ENCODE peak calls at places on chromosomes 7 and 10, in four cellular contexts. E, P, S and F are unnamed samples.

GRCh38 chr7:98387544-98388226 is 13.2 kb downstream of the BAIAP2L1 start:
- DNase-seq in E (no peak), P (no peak), S (no peak), F (no peak)

GRCh38 chr7:65251851-65252620 is 121.6 kb upstream of the ZNF92 start:
- DNase-seq in E (peak; percentile 62), P (no peak), S (peak; percentile 37), F (no peak)

GRCh38 chr10:123301077-123301875 is 147.1 kb downstream of the BUB3 start:
- DNase-seq in E (peak; percentile 47), P (no peak), S (no peak), F (no peak)

GRCh38 chr7:12921751-12922345 is 234.4 kb downstream of the ARL4A start:
- DNase-seq in E (no peak), P (no peak), S (no peak), F (no peak)

GRCh38 chr7:114413741-114414140 is 874 bp upstream of the FOXP2 start:
- DNase-seq in E (no peak), P (no peak), S (no peak), F (no peak)

GRCh38 chr7:50307368-50308012 is 3.0 kb downstream of the IKZF1 start:
- DNase-seq in E (no peak), P (no peak), S (peak; percentile 78), F (no peak)

GRCh38 chr10:112946649-112947048 is 3.4 kb upstream of the TCF7L2 start:
- DNase-seq in E (peak; percentile 50), P (no peak), S (no peak), F (no peak)

GRCh38 chr7:140678081-140678815 is 5.5 kb downstream of the ADCK2 start:
- DNase-seq in E (no peak), P (no peak), S (no peak), F (no peak)

GRCh38 chr10:119522747-119523426 is 19.6 kb downstream of the RGS10 start:
- DNase-seq in E (no peak), P (no peak), S (peak; percentile 50), F (no peak)

GRCh38 chr10:83357004-83357403 is 782.3 kb upstream of the GHITM start:
- DNase-seq in E (no peak), P (no peak), S (no peak), F (no peak)

GRCh38 chr10:37728830-37729229 is 128.6 kb downstream of the ZNF248 start:
- DNase-seq in E (no peak), P (no peak), S (no peak), F (no peak)

GRCh38 chr10:1064172-1064571 is 8.0 kb downstream of the WDR37 start:
- DNase-seq in E (no peak), P (no peak), S (peak; percentile 29), F (no peak)

GRCh38 chr7:107051376-107051775 is 6.9 kb downstream of the PRKAR2B start:
- DNase-seq in E (no peak), P (no peak), S (no peak), F (no peak)

GRCh38 chr7:51376420-51377092 is 59.9 kb upstream of the COBL start:
- DNase-seq in E (no peak), P (no peak), S (no peak), F (no peak)

GRCh38 chr10:3850999-3851937 is 66.3 kb upstream of the KLF6 start:
- DNase-seq in E (no peak), P (no peak), S (no peak), F (no peak)

GRCh38 chr7:96266015-96266414 is 55.9 kb downstream of the SLC25A13 start:
- DNase-seq in E (no peak), P (no peak), S (no peak), F (no peak)

GRCh38 chr10:97538401-97538800 is 34.2 kb upstream of the ANKRD2 start:
- DNase-seq in E (no peak), P (no peak), S (no peak), F (no peak)

GRCh38 chr7:97017197-97018125 is 7.2 kb downstream of the DLX5 start:
- DNase-seq in E (no peak), P (no peak), S (no peak), F (no peak)

GRCh38 chr10:112696587-112696986 is 249.6 kb downstream of the VTI1A start:
- DNase-seq in E (no peak), P (no peak), S (no peak), F (no peak)